ENCODE peak calls at places on chromosome 15, in nine cellular contexts. H is AG10803, S is fibroblast of lung, X is transverse colon, O is HepG2, Q is cardiac fibroblast, W is RWPE2, C is mammary epithelial cell, N is keratinocyte. D is an unnamed sample.

GRCh38 chr15:38690737-38691332 is 126.2 kb upstream of the RASGRP1 start:
- DNase-seq in C (peak; percentile 54), Q (peak; percentile 80), H (peak; percentile 63), N (no peak), O (peak; percentile 53), W (no peak), S (peak; percentile 51), X (peak; percentile 76), D (no peak)

GRCh38 chr15:58179206-58179605 is 41.0 kb downstream of the AQP9 start:
- DNase-seq in X (no peak), Q (no peak), S (peak; percentile 42), H (no peak), N (peak; percentile 83), O (no peak), C (peak; percentile 73), W (no peak), D (no peak)

GRCh38 chr15:48267766-48268165 is 61.7 kb downstream of the SLC12A1 start:
- DNase-seq in N (no peak), W (no peak), H (no peak), Q (no peak), X (no peak), C (no peak), O (no peak), S (no peak), D (no peak)

GRCh38 chr15:84725001-84725491 is 9.1 kb upstream of the SEC11A start:
- DNase-seq in C (peak; percentile 41), W (no peak), H (peak; percentile 54), N (no peak), Q (peak; percentile 73), S (peak; percentile 76), X (no peak), O (no peak), D (no peak)

GRCh38 chr15:99651023-99651807 is 82.0 kb downstream of the LYSMD4 start:
- DNase-seq in W (no peak), H (peak; percentile 51), Q (peak; percentile 24), S (peak; percentile 71), X (no peak), N (peak; percentile 13), C (peak; percentile 76), O (no peak), D (no peak)

GRCh38 chr15:53384417-53384816 is 375.0 kb downstream of the WDR72 start:
- DNase-seq in O (peak; percentile 12), H (no peak), X (peak; percentile 23), S (no peak), C (no peak), N (no peak), W (no peak), Q (no peak), D (no peak)

GRCh38 chr15:45790325-45790943 is 155.6 kb downstream of the SQOR start:
- DNase-seq in Q (peak; percentile 36), S (no peak), C (peak; percentile 6), N (no peak), W (no peak), O (peak; percentile 14), X (peak; percentile 34), H (peak; percentile 11), D (no peak)

GRCh38 chr15:95259965-95260364 is 1028.6 kb downstream of the MCTP2 start:
- DNase-seq in C (peak; percentile 78), W (no peak), X (no peak), H (no peak), N (no peak), Q (peak; percentile 84), S (peak; percentile 40), O (no peak), D (no peak)

GRCh38 chr15:77030928-77031375 is 36.0 kb downstream of the PSTPIP1 start:
- DNase-seq in C (no peak), H (no peak), Q (no peak), N (no peak), S (no peak), X (peak; percentile 7), O (no peak), W (peak; percentile 75), D (no peak)

GRCh38 chr15:67068724-67069400 is 3.5 kb downstream of the SMAD3 start:
- DNase-seq in W (no peak), S (peak; percentile 59), O (no peak), X (no peak), Q (peak; percentile 69), N (no peak), H (peak; percentile 57), C (no peak), D (peak; percentile 79)

GRCh38 chr15:100877551-100877950 is 2.1 kb upstream of the ALDH1A3 start:
- DNase-seq in N (peak; percentile 84), C (peak; percentile 63), W (no peak), X (no peak), Q (no peak), S (no peak), H (no peak), O (no peak), D (no peak)

GRCh38 chr15:68691667-68692066 is 112.9 kb downstream of the CORO2B start:
- DNase-seq in Q (no peak), H (no peak), X (no peak), O (peak; percentile 10), S (peak; percentile 9), N (no peak), W (no peak), C (no peak), D (no peak)

GRCh38 chr15:63596666-63597032 is 538 bp upstream of the FBXL22 start:
- DNase-seq in X (no peak), N (no peak), S (peak; percentile 46), C (no peak), Q (no peak), O (peak; percentile 16), W (no peak), H (peak; percentile 53), D (no peak)

GRCh38 chr15:44173813-44174212 is 21.3 kb downstream of the FRMD5 start:
- DNase-seq in N (no peak), X (no peak), W (no peak), Q (no peak), H (no peak), O (no peak), C (no peak), S (no peak), D (no peak)

GRCh38 chr15:99507016-99507731 is 58.6 kb upstream of the MEF2A start:
- DNase-seq in S (peak; percentile 83), Q (peak; percentile 93), W (no peak), C (no peak), X (no peak), O (peak; percentile 21), N (no peak), H (peak; percentile 45), D (peak; percentile 31)

GRCh38 chr15:97960364-97961066 is at the start of gene ARRDC4:
- DNase-seq in W (peak; percentile 100), O (peak; percentile 98), C (peak; percentile 100), S (peak; percentile 100), Q (peak; percentile 100), H (peak; percentile 100), X (peak; percentile 100), N (peak; percentile 98), D (peak; percentile 99)
- H3K4me3 ChIP-seq in W (peak within 1 kb of the TSS; percentile 81), O (peak within 1 kb of the TSS; percentile 48), C (peak within 1 kb of the TSS; percentile 68), S (peak within 1 kb of the TSS; percentile 65), Q (peak within 1 kb of the TSS; percentile 79), H (peak within 1 kb of the TSS; percentile 84), X (peak within 1 kb of the TSS; percentile 97), N (peak within 1 kb of the TSS; percentile 84), D (peak within 1 kb of the TSS; percentile 68)

GRCh38 chr15:66008920-66009572 is 139.8 kb downstream of the RAB11A start:
- DNase-seq in C (peak; percentile 23), N (no peak), O (no peak), Q (no peak), S (no peak), H (no peak), X (peak; percentile 80), W (no peak), D (no peak)

GRCh38 chr15:66004618-66005262 is 135.4 kb downstream of the RAB11A start:
- DNase-seq in O (peak; percentile 12), N (no peak), C (peak; percentile 19), S (peak; percentile 21), Q (peak; percentile 43), H (peak; percentile 13), W (no peak), X (no peak), D (no peak)

GRCh38 chr15:66006986-66007385 is 137.7 kb downstream of the RAB11A start:
- DNase-seq in Q (peak; percentile 24), C (peak; percentile 37), X (no peak), O (no peak), H (no peak), N (no peak), S (peak; percentile 23), W (peak; percentile 89), D (no peak)

GRCh38 chr15:66007663-66008262 is 138.5 kb downstream of the RAB11A start:
- DNase-seq in O (no peak), X (no peak), H (no peak), Q (no peak), C (no peak), S (no peak), W (no peak), N (no peak), D (no peak)
- TF ChIP-seq CTCF in O (peak; percentile 30), X (no peak), H (no peak), Q (no peak), C (no peak), S (no peak), W (no peak), N (peak; percentile 69), D (no peak)

GRCh38 chr15:39781967-39782292 is 711 bp downstream of the FSIP1 start:
- DNase-seq in X (no peak), H (no peak), W (no peak), S (no peak), Q (no peak), C (no peak), O (no peak), N (no peak), D (no peak)
- H3K4me3 ChIP-seq in X (peak overlapping the region; percentile 84), H (peak overlapping the region; percentile 49), W (peak overlapping the region; percentile 83), S (peak overlapping the region; percentile 73), Q (peak overlapping the region; percentile 14), C (peak overlapping the region; percentile 43), O (peak overlapping the region; percentile 74), N (peak overlapping the region; percentile 77), D (peak overlapping the region; percentile 43)

GRCh38 chr15:65087873-65088642 is 11.5 kb downstream of the KBTBD13 start:
- DNase-seq in X (peak; percentile 73), H (no peak), O (no peak), N (no peak), C (no peak), W (peak; percentile 60), Q (no peak), S (no peak), D (no peak)

GRCh38 chr15:65085990-65086679 is 9.6 kb downstream of the KBTBD13 start:
- DNase-seq in X (peak; percentile 57), Q (peak; percentile 23), S (no peak), H (no peak), O (peak; percentile 72), C (peak; percentile 44), N (no peak), W (no peak), D (no peak)

GRCh38 chr15:65085207-65085753 is 8.7 kb downstream of the KBTBD13 start:
- DNase-seq in X (no peak), W (peak; percentile 54), S (no peak), Q (no peak), C (no peak), O (no peak), H (no peak), N (no peak), D (no peak)

GRCh38 chr15:65087411-65087810 is 10.9 kb downstream of the KBTBD13 start:
- DNase-seq in X (no peak), Q (no peak), C (no peak), W (no peak), H (no peak), S (no peak), O (no peak), N (no peak), D (no peak)

DNA sequence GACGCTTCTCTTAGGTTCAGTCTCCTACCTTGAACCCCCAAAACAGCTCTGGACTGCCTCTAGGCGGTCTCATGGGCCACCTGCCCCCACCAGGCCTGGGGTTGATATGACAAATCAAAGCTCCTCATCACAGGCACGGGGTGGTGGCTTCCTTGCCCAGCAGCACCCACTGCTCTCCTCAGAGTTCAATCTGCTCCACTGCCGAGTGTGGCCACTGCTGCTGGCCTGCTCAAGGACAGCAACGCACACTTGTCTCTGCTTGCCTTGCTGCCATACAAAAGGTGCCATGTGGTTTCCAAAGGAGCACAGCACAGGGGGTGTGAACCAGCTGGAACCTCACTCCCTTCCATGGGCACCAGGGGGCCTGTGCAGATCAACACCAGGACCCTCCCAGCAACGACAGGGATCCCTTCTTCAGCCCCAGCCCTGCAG is 10.2 kb downstream of the KBTBD13 start:
- DNase-seq in S (no peak), O (no peak), X (no peak), N (no peak), W (peak; percentile 63), Q (no peak), H (no peak), C (peak; percentile 29), D (no peak)
- TF ChIP-seq CTCF in S (no peak), O (no peak), X (no peak), N (peak; percentile 35), W (peak; percentile 45), Q (peak; percentile 25), H (peak; percentile 26), C (peak; percentile 12), D (peak; percentile 50)